ENCODE peak calls at places on chromosomes 3 and 15, in seven cellular contexts. S is breast epithelium, Y is GM23338, X is germinal center, W is NCI-H1092 treated with DMSO at 0.1 percent for 48 hours, A is fibroblast of gingiva, T is H54. H is an unnamed sample.

GRCh38 chr3:184552296-184552695 is 9.3 kb upstream of the EPHB3 start:
- DNase-seq in W (no peak), S (no peak), T (no peak), A (no peak), X (no peak), Y (no peak), H (no peak)

GRCh38 chr3:5948081-5948480 is 760.6 kb downstream of the EDEM1 start:
- DNase-seq in A (no peak), W (no peak), T (no peak), S (no peak), Y (no peak), X (no peak), H (no peak)

GRCh38 chr3:16885588-16885903 is 791 bp downstream of the PLCL2 start:
- DNase-seq in S (no peak), Y (no peak), X (no peak), T (no peak), W (no peak), A (no peak), H (no peak)

GRCh38 chr3:142053244-142053643 is 96.1 kb downstream of the TFDP2 start:
- DNase-seq in W (no peak), Y (no peak), T (no peak), S (no peak), X (no peak), A (no peak), H (no peak)

GRCh38 chr3:178434206-178434805 is 101.9 kb upstream of the KCNMB2 start:
- DNase-seq in A (peak; percentile 21), W (peak; percentile 37), S (no peak), X (no peak), Y (peak; percentile 43), T (no peak), H (peak; percentile 84)

GRCh38 chr3:165389064-165389463 is 192.9 kb upstream of the SLITRK3 start:
- DNase-seq in S (no peak), T (no peak), W (no peak), A (peak; percentile 58), X (no peak), Y (no peak), H (no peak)

GRCh38 chr15:92020765-92021164 is 167.3 kb downstream of the SLCO3A1 start:
- DNase-seq in W (no peak), Y (no peak), T (no peak), S (no peak), A (peak; percentile 56), X (no peak), H (no peak)

GRCh38 chr15:73802336-73803105 is 49.4 kb upstream of the INSYN1 start:
- DNase-seq in Y (no peak), X (no peak), S (no peak), T (no peak), W (no peak), A (no peak), H (no peak)

GRCh38 chr15:60945196-60945595 is 283.9 kb downstream of the RORA start:
- DNase-seq in W (peak; percentile 60), S (no peak), X (no peak), T (no peak), Y (no peak), A (peak; percentile 65), H (no peak)

GRCh38 chr3:105367063-105367405 is 325 bp downstream of the ALCAM start:
- DNase-seq in Y (peak; percentile 23), X (peak; percentile 43), W (no peak), S (no peak), A (no peak), T (no peak), H (no peak)

GRCh38 chr3:78785004-78785403 is 982.8 kb downstream of the ROBO1 start:
- DNase-seq in S (no peak), A (no peak), W (peak; percentile 34), X (no peak), Y (no peak), T (no peak), H (no peak)

GRCh38 chr3:24240306-24240705 is 254.3 kb downstream of the THRB start:
- DNase-seq in S (no peak), A (no peak), Y (no peak), W (no peak), T (no peak), X (no peak), H (no peak)

GRCh38 chr15:96234109-96234892 is 96.2 kb upstream of the NR2F2 start:
- DNase-seq in X (no peak), Y (no peak), W (no peak), A (peak; percentile 83), S (no peak), T (peak; percentile 14), H (no peak)

GRCh38 chr15:29671308-29671981 is 150.8 kb downstream of the TJP1 start:
- DNase-seq in X (no peak), W (peak; percentile 61), Y (no peak), A (peak; percentile 59), S (no peak), T (no peak), H (no peak)

GRCh38 chr3:95197661-95198060 is 1134.8 kb downstream of the NSUN3 start:
- DNase-seq in Y (no peak), A (no peak), X (no peak), T (no peak), W (no peak), S (no peak), H (no peak)

GRCh38 chr3:151035072-151035471 is 50.4 kb upstream of the MED12L start:
- DNase-seq in Y (no peak), S (no peak), T (no peak), W (no peak), A (no peak), X (no peak), H (no peak)

GRCh38 chr3:103963599-103963998 is 1403.1 kb upstream of the ALCAM start:
- DNase-seq in A (no peak), Y (peak; percentile 19), W (no peak), T (no peak), S (no peak), X (no peak), H (no peak)

GRCh38 chr3:150748648-150749047 is 14.3 kb downstream of the SIAH2 start:
- DNase-seq in W (no peak), T (no peak), Y (no peak), X (no peak), S (no peak), A (no peak), H (no peak)

GRCh38 chr3:107574650-107575049 is 51.9 kb downstream of the BBX start:
- DNase-seq in X (no peak), S (no peak), A (peak; percentile 41), W (peak; percentile 24), Y (peak; percentile 57), T (peak; percentile 3), H (no peak)

GRCh38 chr15:35271371-35272043 is 186.4 kb upstream of the NANOGP8 start:
- DNase-seq in T (no peak), Y (no peak), W (no peak), A (peak; percentile 20), S (no peak), X (no peak), H (no peak)

GRCh38 chr3:68972358-68972979 is 40.1 kb upstream of the TAFA4 start:
- DNase-seq in Y (peak; percentile 94), W (peak; percentile 35), T (peak; percentile 38), X (peak; percentile 35), A (peak; percentile 30), S (no peak), H (peak; percentile 4)

GRCh38 chr15:64896371-64897069 is 15.2 kb upstream of the ANKDD1A start:
- DNase-seq in T (no peak), W (no peak), S (no peak), X (no peak), A (no peak), Y (no peak), H (no peak)

GRCh38 chr3:169146112-169146665 is 517.3 kb downstream of the MECOM start:
- DNase-seq in A (peak; percentile 31), Y (peak; percentile 74), T (peak; percentile 28), X (no peak), W (peak; percentile 38), S (no peak), H (peak; percentile 51)

H was measured in NCI-H2107.